ENCODE peak calls at places on chromosomes 11 and 22, in six cellular contexts. One of them, this sample, is unnamed.
A peak's percentile ranks its signal among the peaks of the same experiment; 100 is the strongest.

GRCh38 chr11:121965330-121965729 is 150.7 kb downstream of the BLID start:
- DNase-seq in HCT116: no peak
- DNase-seq in WERI-Rb-1: no peak
- DNase-seq in upper lobe of right lung: no peak
- DNase-seq in fibroblast of pulmonary artery: peak; percentile 80
- DNase-seq in brain microvascular endothelial cell: peak; percentile 79
- DNase-seq in this sample: peak; percentile 82

GRCh38 chr22:36816635-36817428 is at the start of gene PVALB:
- DNase-seq in WERI-Rb-1: no peak
- DNase-seq in brain microvascular endothelial cell: peak; percentile 2
- DNase-seq in HCT116: no peak
- DNase-seq in upper lobe of right lung: no peak
- DNase-seq in fibroblast of pulmonary artery: peak; percentile 42
- DNase-seq in this sample: peak; percentile 13

GRCh38 chr11:1437500-1437899 is 47.8 kb downstream of the BRSK2 start:
- DNase-seq in fibroblast of pulmonary artery: peak; percentile 86
- DNase-seq in brain microvascular endothelial cell: peak; percentile 26
- DNase-seq in HCT116: no peak
- DNase-seq in upper lobe of right lung: no peak
- DNase-seq in WERI-Rb-1: no peak
- DNase-seq in this sample: no peak

GRCh38 chr11:2885017-2885675 is 429 bp downstream of the CDKN1C start:
- DNase-seq in upper lobe of right lung: peak; percentile 85
- DNase-seq in HCT116: no peak
- DNase-seq in brain microvascular endothelial cell: no peak
- DNase-seq in WERI-Rb-1: peak; percentile 66
- DNase-seq in fibroblast of pulmonary artery: peak; percentile 50
- DNase-seq in this sample: peak; percentile 47

GRCh38 chr22:30224161-30224857 is 22.2 kb downstream of the LIF start:
- DNase-seq in fibroblast of pulmonary artery: no peak
- DNase-seq in brain microvascular endothelial cell: no peak
- DNase-seq in upper lobe of right lung: no peak
- DNase-seq in HCT116: peak; percentile 89
- DNase-seq in WERI-Rb-1: no peak
- DNase-seq in this sample: no peak

GRCh38 chr22:40122792-40123191 is 54.9 kb upstream of the TNRC6B start:
- DNase-seq in upper lobe of right lung: no peak
- DNase-seq in fibroblast of pulmonary artery: no peak
- DNase-seq in HCT116: no peak
- DNase-seq in WERI-Rb-1: no peak
- DNase-seq in brain microvascular endothelial cell: no peak
- DNase-seq in this sample: no peak

GRCh38 chr11:68659158-68659921 is 25.0 kb upstream of the GAL start:
- DNase-seq in fibroblast of pulmonary artery: peak; percentile 98
- DNase-seq in WERI-Rb-1: no peak
- DNase-seq in brain microvascular endothelial cell: peak; percentile 98
- DNase-seq in upper lobe of right lung: no peak
- DNase-seq in HCT116: no peak
- DNase-seq in this sample: peak; percentile 97

GRCh38 chr11:20367313-20367948 is 3.9 kb downstream of the HTATIP2 start:
- DNase-seq in fibroblast of pulmonary artery: peak; percentile 88
- DNase-seq in WERI-Rb-1: no peak
- DNase-seq in upper lobe of right lung: no peak
- DNase-seq in brain microvascular endothelial cell: peak; percentile 93
- DNase-seq in HCT116: peak; percentile 64
- DNase-seq in this sample: peak; percentile 91

GRCh38 chr22:17912942-17913704 is 111.2 kb downstream of the MICAL3 start:
- DNase-seq in WERI-Rb-1: no peak
- DNase-seq in HCT116: no peak
- DNase-seq in brain microvascular endothelial cell: no peak
- DNase-seq in upper lobe of right lung: no peak
- DNase-seq in fibroblast of pulmonary artery: no peak
- DNase-seq in this sample: no peak

GRCh38 chr22:48346311-48346710 is 1481.4 kb downstream of the BRD1 start:
- DNase-seq in brain microvascular endothelial cell: no peak
- DNase-seq in fibroblast of pulmonary artery: no peak
- DNase-seq in WERI-Rb-1: no peak
- DNase-seq in upper lobe of right lung: no peak
- DNase-seq in HCT116: no peak
- DNase-seq in this sample: no peak

DNA sequence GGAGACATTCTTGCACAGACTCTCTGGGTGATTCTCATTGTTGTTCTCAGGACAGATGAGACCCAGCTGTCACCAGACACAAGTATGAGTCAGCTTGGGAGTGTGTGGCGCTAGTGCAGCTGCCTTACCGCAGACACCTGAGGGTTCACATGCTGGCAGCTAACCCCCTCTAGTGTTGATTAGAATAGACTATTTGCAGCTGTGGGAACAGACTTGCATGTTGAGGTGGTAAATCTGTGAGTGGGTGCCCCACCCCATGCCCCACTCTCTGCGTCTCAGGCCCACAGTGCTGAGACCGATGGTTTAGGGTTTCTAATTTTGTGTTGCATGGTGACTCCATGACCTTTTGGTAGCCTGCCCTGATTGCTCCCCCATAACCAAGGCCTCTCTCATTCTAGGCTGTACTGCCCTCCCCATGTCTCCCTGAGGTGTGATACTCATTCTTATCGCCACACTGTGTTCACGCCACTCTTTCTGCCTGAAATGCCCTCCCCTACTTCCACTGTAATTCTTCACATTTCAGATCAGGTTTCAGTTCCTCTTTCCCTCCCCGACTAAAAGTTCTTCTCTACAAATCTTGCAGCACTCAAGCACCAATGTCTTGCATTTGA is 73.7 kb upstream of the KIRREL3 start:
- DNase-seq in WERI-Rb-1: peak; percentile 75
- DNase-seq in upper lobe of right lung: no peak
- DNase-seq in HCT116: no peak
- DNase-seq in fibroblast of pulmonary artery: peak; percentile 40
- DNase-seq in brain microvascular endothelial cell: peak; percentile 9
- DNase-seq in this sample: peak; percentile 29
- TF ChIP-seq CTCF in WERI-Rb-1: peak; percentile 69
- TF ChIP-seq CTCF in upper lobe of right lung: no peak
- TF ChIP-seq CTCF in HCT116: no peak
- TF ChIP-seq CTCF in fibroblast of pulmonary artery: no peak
- TF ChIP-seq CTCF in brain microvascular endothelial cell: peak; percentile 54
- TF ChIP-seq CTCF in this sample: no peak

GRCh38 chr11:59196777-59197176 is 15.9 kb downstream of the MPEG1 start:
- DNase-seq in brain microvascular endothelial cell: no peak
- DNase-seq in upper lobe of right lung: no peak
- DNase-seq in HCT116: no peak
- DNase-seq in WERI-Rb-1: no peak
- DNase-seq in fibroblast of pulmonary artery: no peak
- DNase-seq in this sample: peak; percentile 27
- TF ChIP-seq CTCF in brain microvascular endothelial cell: no peak
- TF ChIP-seq CTCF in upper lobe of right lung: no peak
- TF ChIP-seq CTCF in HCT116: no peak
- TF ChIP-seq CTCF in WERI-Rb-1: no peak
- TF ChIP-seq CTCF in fibroblast of pulmonary artery: no peak
- TF ChIP-seq CTCF in this sample: no peak

GRCh38 chr11:16169541-16169940 is 186.8 kb downstream of the SOX6 start:
- DNase-seq in brain microvascular endothelial cell: no peak
- DNase-seq in WERI-Rb-1: no peak
- DNase-seq in fibroblast of pulmonary artery: peak; percentile 14
- DNase-seq in HCT116: no peak
- DNase-seq in upper lobe of right lung: no peak
- DNase-seq in this sample: no peak
- TF ChIP-seq CTCF in brain microvascular endothelial cell: no peak
- TF ChIP-seq CTCF in WERI-Rb-1: no peak
- TF ChIP-seq CTCF in fibroblast of pulmonary artery: no peak
- TF ChIP-seq CTCF in HCT116: no peak
- TF ChIP-seq CTCF in upper lobe of right lung: peak; percentile 10
- TF ChIP-seq CTCF in this sample: no peak

GRCh38 chr22:33272866-33273265 is 214.7 kb upstream of the SYN3 start:
- DNase-seq in brain microvascular endothelial cell: no peak
- DNase-seq in upper lobe of right lung: no peak
- DNase-seq in HCT116: no peak
- DNase-seq in fibroblast of pulmonary artery: no peak
- DNase-seq in WERI-Rb-1: no peak
- DNase-seq in this sample: no peak
- TF ChIP-seq CTCF in brain microvascular endothelial cell: no peak
- TF ChIP-seq CTCF in upper lobe of right lung: no peak
- TF ChIP-seq CTCF in HCT116: no peak
- TF ChIP-seq CTCF in fibroblast of pulmonary artery: no peak
- TF ChIP-seq CTCF in WERI-Rb-1: no peak
- TF ChIP-seq CTCF in this sample: no peak

DNA sequence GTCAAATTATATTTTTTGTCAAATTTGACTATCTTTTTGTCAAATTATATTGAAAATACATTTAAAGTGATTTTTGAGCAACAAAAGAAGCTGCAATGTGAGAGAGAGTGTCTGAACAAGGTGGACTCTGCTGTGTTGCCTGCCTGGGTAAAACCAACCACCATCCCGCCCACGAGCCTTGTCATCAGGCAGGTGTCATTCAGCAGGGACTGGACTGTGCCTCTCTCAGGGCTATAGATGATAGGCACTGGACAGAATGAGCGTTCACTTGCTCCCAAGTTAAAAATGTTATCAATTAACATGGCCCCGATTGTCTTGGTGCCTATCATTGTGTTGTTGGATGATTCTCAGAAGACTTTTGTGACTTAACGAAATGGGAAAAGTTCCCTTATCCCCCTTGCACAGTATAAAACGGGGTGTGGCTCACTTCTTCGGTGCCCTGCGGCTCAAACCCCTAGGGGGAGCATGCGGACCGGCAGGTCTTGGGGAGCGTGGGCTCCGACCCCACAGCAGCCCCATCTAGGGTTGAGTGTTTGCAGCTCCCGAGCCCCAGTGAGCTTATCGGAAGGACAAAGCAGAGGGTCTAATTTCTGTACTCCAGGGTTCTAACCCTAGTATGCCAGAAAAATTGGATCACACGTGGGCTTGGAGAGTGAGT is 1.7 kb downstream of the APOL5 start:
- DNase-seq in upper lobe of right lung: no peak
- DNase-seq in fibroblast of pulmonary artery: no peak
- DNase-seq in HCT116: no peak
- DNase-seq in WERI-Rb-1: no peak
- DNase-seq in brain microvascular endothelial cell: no peak
- DNase-seq in this sample: no peak
- TF ChIP-seq CTCF in upper lobe of right lung: no peak
- TF ChIP-seq CTCF in fibroblast of pulmonary artery: no peak
- TF ChIP-seq CTCF in HCT116: peak; percentile 44
- TF ChIP-seq CTCF in WERI-Rb-1: no peak
- TF ChIP-seq CTCF in brain microvascular endothelial cell: peak; percentile 20
- TF ChIP-seq CTCF in this sample: no peak